ENCODE peak calls at places on chromosome 2, in five cellular contexts. One of them, this sample, is unnamed.

GRCh38 chr2:63425606-63426005 is 162.7 kb downstream of the WDPCP start:
- DNase-seq in Panc1: no peak
- DNase-seq in CD8-positive, alpha-beta memory T cell: no peak
- DNase-seq in PC-9: no peak
- DNase-seq in tibial artery: no peak
- DNase-seq in this sample: no peak

GRCh38 chr2:230575640-230576324 is 136.9 kb upstream of the CAB39 start:
- DNase-seq in PC-9: peak
- DNase-seq in tibial artery: no peak
- DNase-seq in CD8-positive, alpha-beta memory T cell: peak
- DNase-seq in Panc1: no peak
- DNase-seq in this sample: no peak

GRCh38 chr2:120499784-120500495 is 154.0 kb downstream of the INHBB start:
- DNase-seq in PC-9: peak
- DNase-seq in tibial artery: no peak
- DNase-seq in CD8-positive, alpha-beta memory T cell: no peak
- DNase-seq in Panc1: no peak
- DNase-seq in this sample: no peak

GRCh38 chr2:197506658-197507057 is 6.5 kb downstream of the HSPE1 start:
- DNase-seq in Panc1: no peak
- DNase-seq in PC-9: no peak
- DNase-seq in CD8-positive, alpha-beta memory T cell: no peak
- DNase-seq in tibial artery: no peak
- DNase-seq in this sample: no peak

GRCh38 chr2:166891727-166892126 is 3.4 kb downstream of the XIRP2 start:
- DNase-seq in PC-9: no peak
- DNase-seq in CD8-positive, alpha-beta memory T cell: no peak
- DNase-seq in Panc1: no peak
- DNase-seq in tibial artery: no peak
- DNase-seq in this sample: no peak

GRCh38 chr2:70133521-70134348 is 46.5 kb downstream of the PCBP1 start:
- DNase-seq in Panc1: no peak
- DNase-seq in CD8-positive, alpha-beta memory T cell: no peak
- DNase-seq in tibial artery: no peak
- DNase-seq in PC-9: no peak
- DNase-seq in this sample: no peak

GRCh38 chr2:46187112-46187618 is 110.0 kb upstream of the EPAS1 start:
- DNase-seq in tibial artery: peak
- DNase-seq in PC-9: no peak
- DNase-seq in Panc1: no peak
- DNase-seq in CD8-positive, alpha-beta memory T cell: no peak
- DNase-seq in this sample: peak

GRCh38 chr2:132873738-132874137 is 203.7 kb upstream of the LYPD1 start:
- DNase-seq in CD8-positive, alpha-beta memory T cell: no peak
- DNase-seq in Panc1: no peak
- DNase-seq in tibial artery: no peak
- DNase-seq in PC-9: no peak
- DNase-seq in this sample: no peak

GRCh38 chr2:31263636-31264190 is 29.8 kb downstream of the EHD3 start:
- DNase-seq in tibial artery: no peak
- DNase-seq in Panc1: no peak
- DNase-seq in PC-9: no peak
- DNase-seq in CD8-positive, alpha-beta memory T cell: no peak
- DNase-seq in this sample: no peak

GRCh38 chr2:212683346-212683745 is 144.7 kb upstream of the ERBB4 start:
- DNase-seq in tibial artery: no peak
- DNase-seq in PC-9: no peak
- DNase-seq in CD8-positive, alpha-beta memory T cell: no peak
- DNase-seq in Panc1: no peak
- DNase-seq in this sample: peak

GRCh38 chr2:195560209-195560907 is 96.7 kb upstream of the SLC39A10 start:
- DNase-seq in Panc1: no peak
- DNase-seq in CD8-positive, alpha-beta memory T cell: no peak
- DNase-seq in tibial artery: no peak
- DNase-seq in PC-9: no peak
- DNase-seq in this sample: no peak

GRCh38 chr2:23452397-23452796 is 67.4 kb downstream of the KLHL29 start:
- DNase-seq in CD8-positive, alpha-beta memory T cell: no peak
- DNase-seq in tibial artery: no peak
- DNase-seq in Panc1: no peak
- DNase-seq in PC-9: no peak
- DNase-seq in this sample: no peak

GRCh38 chr2:143652692-143653091 is 523.5 kb downstream of the ARHGAP15 start:
- DNase-seq in Panc1: no peak
- DNase-seq in tibial artery: no peak
- DNase-seq in PC-9: no peak
- DNase-seq in CD8-positive, alpha-beta memory T cell: no peak
- DNase-seq in this sample: no peak

GRCh38 chr2:169910109-169910799 is 83.0 kb downstream of the UBR3 start:
- DNase-seq in PC-9: no peak
- DNase-seq in CD8-positive, alpha-beta memory T cell: no peak
- DNase-seq in tibial artery: no peak
- DNase-seq in Panc1: no peak
- DNase-seq in this sample: no peak

GRCh38 chr2:23656597-23656973 is 270.3 kb downstream of the ATAD2B start:
- DNase-seq in Panc1: no peak
- DNase-seq in tibial artery: no peak
- DNase-seq in PC-9: no peak
- DNase-seq in CD8-positive, alpha-beta memory T cell: no peak
- DNase-seq in this sample: no peak

GRCh38 chr2:29920130-29920577 is 1.2 kb downstream of the ALK start:
- DNase-seq in CD8-positive, alpha-beta memory T cell: peak
- DNase-seq in tibial artery: peak
- DNase-seq in PC-9: no peak
- DNase-seq in Panc1: no peak
- DNase-seq in this sample: peak

GRCh38 chr2:71546777-71547281 is 93.5 kb downstream of the DYSF start:
- DNase-seq in PC-9: no peak
- DNase-seq in Panc1: no peak
- DNase-seq in tibial artery: no peak
- DNase-seq in CD8-positive, alpha-beta memory T cell: peak
- DNase-seq in this sample: no peak

GRCh38 chr2:101502095-101502494 is 27.2 kb upstream of the RFX8 start:
- DNase-seq in CD8-positive, alpha-beta memory T cell: no peak
- DNase-seq in PC-9: no peak
- DNase-seq in tibial artery: no peak
- DNase-seq in Panc1: no peak
- DNase-seq in this sample: no peak
- H3K4me3 ChIP-seq in CD8-positive, alpha-beta memory T cell: no peak
- H3K4me3 ChIP-seq in PC-9: no peak
- H3K4me3 ChIP-seq in tibial artery: no peak
- H3K4me3 ChIP-seq in Panc1: no peak
- H3K4me3 ChIP-seq in this sample: no peak

DNA sequence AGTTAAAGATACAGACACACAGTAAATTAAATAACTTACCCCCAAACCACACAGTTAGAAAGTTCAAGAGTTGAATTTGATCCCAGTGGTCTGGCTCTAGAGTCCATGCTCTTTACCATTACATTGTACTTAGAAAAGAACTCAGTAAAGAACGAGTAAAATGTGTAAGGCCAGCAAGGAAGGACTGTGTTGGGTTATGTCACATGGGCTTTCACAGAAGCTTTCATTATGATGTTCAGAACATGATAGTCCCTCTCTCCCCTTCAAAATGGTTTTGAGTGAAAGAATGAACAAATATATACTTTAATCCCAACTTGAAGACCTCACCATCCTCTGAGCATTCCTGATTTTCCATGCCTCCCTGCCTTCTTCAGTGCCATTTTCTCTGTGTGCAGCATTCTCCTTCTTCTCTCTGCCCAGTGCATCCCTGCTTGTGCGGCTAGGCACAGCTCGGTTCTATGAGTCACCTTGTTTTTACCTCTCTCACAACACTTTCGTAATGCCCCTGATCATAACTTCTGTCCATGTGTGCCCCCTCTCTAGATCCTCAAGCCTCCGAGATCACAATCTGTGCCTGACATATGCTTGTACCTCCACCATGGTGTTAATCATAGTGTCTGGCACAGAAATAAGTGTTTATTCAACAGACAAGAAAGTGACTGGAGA is 22.0 kb downstream of the RASGRP3 start:
- DNase-seq in Panc1: no peak
- DNase-seq in PC-9: no peak
- DNase-seq in CD8-positive, alpha-beta memory T cell: no peak
- DNase-seq in tibial artery: no peak
- DNase-seq in this sample: peak
- H3K4me3 ChIP-seq in Panc1: no peak
- H3K4me3 ChIP-seq in PC-9: no peak
- H3K4me3 ChIP-seq in CD8-positive, alpha-beta memory T cell: no peak
- H3K4me3 ChIP-seq in tibial artery: no peak
- H3K4me3 ChIP-seq in this sample: no peak

DNA sequence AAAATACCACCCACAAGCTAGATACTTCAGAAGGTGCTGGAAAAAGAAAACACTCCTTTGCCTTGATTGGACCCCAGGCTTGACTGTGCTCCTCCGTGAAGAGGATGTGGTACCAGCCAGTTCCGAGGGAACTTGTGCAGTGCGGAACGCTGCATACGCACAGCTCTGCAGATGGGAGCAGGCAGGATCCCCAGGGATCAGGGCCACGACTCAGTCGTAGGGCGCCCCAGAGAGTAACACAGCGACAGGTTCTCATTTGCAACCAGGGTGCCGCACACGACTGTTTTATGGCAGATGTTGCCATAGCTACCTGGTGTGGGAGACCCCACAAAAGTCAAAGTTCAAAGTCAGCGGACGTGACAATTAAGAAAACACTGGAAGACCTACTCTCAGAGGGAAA is 821 bp downstream of the MALL start:
- DNase-seq in Panc1: no peak
- DNase-seq in tibial artery: no peak
- DNase-seq in CD8-positive, alpha-beta memory T cell: no peak
- DNase-seq in PC-9: peak
- DNase-seq in this sample: no peak
- H3K4me3 ChIP-seq in Panc1: peak
- H3K4me3 ChIP-seq in tibial artery: peak
- H3K4me3 ChIP-seq in CD8-positive, alpha-beta memory T cell: no peak
- H3K4me3 ChIP-seq in PC-9: peak
- H3K4me3 ChIP-seq in this sample: peak

DNA sequence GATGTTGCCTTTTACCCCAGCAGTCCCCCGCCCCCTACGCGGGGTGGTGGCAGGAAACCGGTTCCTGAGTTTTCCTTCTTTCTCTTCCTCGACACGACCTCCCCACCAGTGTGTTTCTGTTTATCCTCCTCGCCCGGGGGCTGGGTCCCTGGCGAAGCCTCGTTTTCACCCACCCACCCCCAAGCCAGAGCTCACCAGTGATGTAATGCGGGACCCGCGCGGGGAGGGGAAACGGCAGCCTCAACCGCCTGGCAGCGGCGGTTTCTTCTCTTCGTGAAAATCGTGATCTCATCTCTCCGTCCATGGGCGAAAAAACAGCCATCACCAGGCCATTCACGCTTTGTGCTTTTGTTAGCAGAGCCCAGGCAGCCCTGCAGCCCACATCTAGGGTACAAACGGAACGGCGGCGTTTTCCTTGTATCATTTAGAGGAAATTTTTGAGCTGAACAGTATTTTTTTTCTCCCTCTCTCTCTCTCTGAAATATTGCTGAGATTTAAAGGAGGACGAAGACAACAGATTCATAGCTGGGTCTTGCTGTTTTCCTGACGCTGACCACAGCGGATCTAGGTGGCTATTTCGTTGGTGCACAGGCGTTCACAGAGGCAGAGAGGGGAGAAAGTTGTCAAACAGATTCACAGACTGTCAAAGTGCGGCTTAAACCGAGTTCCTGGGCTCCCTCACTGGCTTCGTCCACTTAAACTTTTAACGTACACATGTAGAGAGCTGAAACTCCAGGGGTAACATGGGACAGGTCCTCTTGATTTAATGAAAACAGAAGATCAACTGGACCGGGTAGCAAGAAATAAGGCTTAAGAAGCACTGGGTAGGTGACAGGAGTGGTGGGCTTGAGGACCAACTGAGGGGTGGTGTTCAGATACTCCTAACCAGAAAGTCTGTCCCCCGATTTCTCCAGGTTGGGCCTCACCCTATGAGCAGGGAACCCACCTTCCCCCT is 21.9 kb upstream of the PAX3 start:
- DNase-seq in CD8-positive, alpha-beta memory T cell: no peak
- DNase-seq in tibial artery: no peak
- DNase-seq in PC-9: no peak
- DNase-seq in Panc1: no peak
- DNase-seq in this sample: no peak
- H3K4me3 ChIP-seq in CD8-positive, alpha-beta memory T cell: no peak
- H3K4me3 ChIP-seq in tibial artery: peak
- H3K4me3 ChIP-seq in PC-9: peak
- H3K4me3 ChIP-seq in Panc1: peak
- H3K4me3 ChIP-seq in this sample: peak

GRCh38 chr2:74947703-74948102 is 10.7 kb upstream of the POLE4 start:
- DNase-seq in PC-9: no peak
- DNase-seq in Panc1: no peak
- DNase-seq in tibial artery: no peak
- DNase-seq in CD8-positive, alpha-beta memory T cell: no peak
- DNase-seq in this sample: no peak
- H3K4me3 ChIP-seq in PC-9: no peak
- H3K4me3 ChIP-seq in Panc1: no peak
- H3K4me3 ChIP-seq in tibial artery: no peak
- H3K4me3 ChIP-seq in CD8-positive, alpha-beta memory T cell: no peak
- H3K4me3 ChIP-seq in this sample: no peak

GRCh38 chr2:207812058-207812857 is 42.6 kb upstream of the FZD5 start:
- DNase-seq in Panc1: no peak
- DNase-seq in PC-9: no peak
- DNase-seq in CD8-positive, alpha-beta memory T cell: no peak
- DNase-seq in tibial artery: no peak
- DNase-seq in this sample: no peak
- H3K4me3 ChIP-seq in Panc1: no peak
- H3K4me3 ChIP-seq in PC-9: no peak
- H3K4me3 ChIP-seq in CD8-positive, alpha-beta memory T cell: no peak
- H3K4me3 ChIP-seq in tibial artery: no peak
- H3K4me3 ChIP-seq in this sample: no peak

GRCh38 chr2:119157850-119158511 is 570 bp downstream of the C1QL2 start:
- DNase-seq in tibial artery: no peak
- DNase-seq in Panc1: no peak
- DNase-seq in PC-9: no peak
- DNase-seq in CD8-positive, alpha-beta memory T cell: no peak
- DNase-seq in this sample: no peak

GRCh38 chr2:119155633-119156032 is 2.9 kb downstream of the C1QL2 start:
- DNase-seq in CD8-positive, alpha-beta memory T cell: no peak
- DNase-seq in Panc1: no peak
- DNase-seq in tibial artery: no peak
- DNase-seq in PC-9: no peak
- DNase-seq in this sample: no peak

GRCh38 chr2:119156891-119157773 is 1.4 kb downstream of the C1QL2 start:
- DNase-seq in CD8-positive, alpha-beta memory T cell: no peak
- DNase-seq in PC-9: no peak
- DNase-seq in tibial artery: no peak
- DNase-seq in Panc1: no peak
- DNase-seq in this sample: no peak

GRCh38 chr2:119158563-119159347 is at the start of gene C1QL2:
- DNase-seq in CD8-positive, alpha-beta memory T cell: no peak
- DNase-seq in PC-9: no peak
- DNase-seq in tibial artery: no peak
- DNase-seq in Panc1: no peak
- DNase-seq in this sample: peak

GRCh38 chr2:119156105-119156890 is 2.3 kb downstream of the C1QL2 start:
- DNase-seq in CD8-positive, alpha-beta memory T cell: no peak
- DNase-seq in PC-9: no peak
- DNase-seq in Panc1: no peak
- DNase-seq in tibial artery: no peak
- DNase-seq in this sample: no peak
- H3K4me3 ChIP-seq in CD8-positive, alpha-beta memory T cell: no peak
- H3K4me3 ChIP-seq in PC-9: no peak
- H3K4me3 ChIP-seq in Panc1: peak
- H3K4me3 ChIP-seq in tibial artery: no peak
- H3K4me3 ChIP-seq in this sample: no peak

GRCh38 chr2:10947005-10947440 is 35.3 kb downstream of the KCNF1 start:
- DNase-seq in tibial artery: no peak
- DNase-seq in Panc1: no peak
- DNase-seq in CD8-positive, alpha-beta memory T cell: no peak
- DNase-seq in PC-9: peak
- DNase-seq in this sample: peak
- H3K4me3 ChIP-seq in tibial artery: no peak
- H3K4me3 ChIP-seq in Panc1: no peak
- H3K4me3 ChIP-seq in CD8-positive, alpha-beta memory T cell: no peak
- H3K4me3 ChIP-seq in PC-9: no peak
- H3K4me3 ChIP-seq in this sample: no peak

GRCh38 chr2:38498039-38498438 is 104.7 kb downstream of the HNRNPLL start:
- DNase-seq in PC-9: no peak
- DNase-seq in CD8-positive, alpha-beta memory T cell: no peak
- DNase-seq in tibial artery: no peak
- DNase-seq in Panc1: no peak
- DNase-seq in this sample: no peak
- H3K4me3 ChIP-seq in PC-9: no peak
- H3K4me3 ChIP-seq in CD8-positive, alpha-beta memory T cell: no peak
- H3K4me3 ChIP-seq in tibial artery: no peak
- H3K4me3 ChIP-seq in Panc1: no peak
- H3K4me3 ChIP-seq in this sample: no peak

This sample was measured in foreskin fibroblast.